ENCODE peak calls at places on chromosomes 4 and X, in four cellular contexts. One of them, this sample, is unnamed.

GRCh38 chr4:156677136-156677535 is 294.5 kb downstream of the PDGFC start:
- DNase-seq in adrenal gland: no peak
- DNase-seq in esophagus squamous epithelium: no peak
- DNase-seq in choroid plexus epithelial cell: peak; percentile 71
- DNase-seq in this sample: peak; percentile 75

GRCh38 chr4:61753739-61754138 is 553.6 kb downstream of the ADGRL3 start:
- DNase-seq in adrenal gland: no peak
- DNase-seq in esophagus squamous epithelium: no peak
- DNase-seq in choroid plexus epithelial cell: no peak
- DNase-seq in this sample: no peak

GRCh38 chrX:129905787-129906580 is at the start of gene UTP14A:
- DNase-seq in choroid plexus epithelial cell: peak; percentile 91
- DNase-seq in adrenal gland: peak; percentile 79
- DNase-seq in esophagus squamous epithelium: peak; percentile 60
- DNase-seq in this sample: peak; percentile 87

GRCh38 chrX:131747173-131747572 is 203.3 kb downstream of the OR13H1 start:
- DNase-seq in choroid plexus epithelial cell: no peak
- DNase-seq in adrenal gland: peak; percentile 85
- DNase-seq in esophagus squamous epithelium: no peak
- DNase-seq in this sample: no peak

GRCh38 chr4:91497892-91498291 is 805.9 kb upstream of the GRID2 start:
- DNase-seq in choroid plexus epithelial cell: no peak
- DNase-seq in esophagus squamous epithelium: no peak
- DNase-seq in adrenal gland: no peak
- DNase-seq in this sample: no peak

GRCh38 chr4:2734618-2735017 is 21.5 kb downstream of the TNIP2 start:
- DNase-seq in esophagus squamous epithelium: no peak
- DNase-seq in choroid plexus epithelial cell: no peak
- DNase-seq in adrenal gland: no peak
- DNase-seq in this sample: no peak

GRCh38 chr4:89712141-89712540 is 124.8 kb downstream of the SNCA start:
- DNase-seq in adrenal gland: no peak
- DNase-seq in esophagus squamous epithelium: no peak
- DNase-seq in choroid plexus epithelial cell: peak; percentile 54
- DNase-seq in this sample: peak; percentile 49

GRCh38 chr4:57342406-57342805 is 232.2 kb upstream of the IGFBP7 start:
- DNase-seq in choroid plexus epithelial cell: peak; percentile 13
- DNase-seq in adrenal gland: no peak
- DNase-seq in esophagus squamous epithelium: no peak
- DNase-seq in this sample: peak; percentile 13

GRCh38 chrX:24838624-24839023 is 144.9 kb downstream of the POLA1 start:
- DNase-seq in esophagus squamous epithelium: no peak
- DNase-seq in choroid plexus epithelial cell: peak; percentile 62
- DNase-seq in adrenal gland: peak; percentile 22
- DNase-seq in this sample: peak; percentile 31

GRCh38 chrX:131763674-131764073 is 219.8 kb downstream of the OR13H1 start:
- DNase-seq in adrenal gland: peak; percentile 85
- DNase-seq in esophagus squamous epithelium: peak; percentile 37
- DNase-seq in choroid plexus epithelial cell: no peak
- DNase-seq in this sample: peak; percentile 17

GRCh38 chrX:116961872-116962582 is 499.3 kb upstream of the CT83 start:
- DNase-seq in esophagus squamous epithelium: no peak
- DNase-seq in adrenal gland: no peak
- DNase-seq in choroid plexus epithelial cell: no peak
- DNase-seq in this sample: peak; percentile 31

GRCh38 chr4:147633113-147633512 is 15.9 kb downstream of the TMEM184C start:
- DNase-seq in adrenal gland: no peak
- DNase-seq in choroid plexus epithelial cell: peak; percentile 76
- DNase-seq in esophagus squamous epithelium: no peak
- DNase-seq in this sample: peak; percentile 34

GRCh38 chrX:132331532-132331931 is 112.3 kb upstream of the RAP2C start:
- DNase-seq in esophagus squamous epithelium: no peak
- DNase-seq in adrenal gland: no peak
- DNase-seq in choroid plexus epithelial cell: no peak
- DNase-seq in this sample: no peak

GRCh38 chrX:1165535-1166196 is 46.8 kb downstream of the CRLF2 start:
- DNase-seq in choroid plexus epithelial cell: peak; percentile 5
- DNase-seq in adrenal gland: no peak
- DNase-seq in esophagus squamous epithelium: no peak
- DNase-seq in this sample: peak; percentile 0

GRCh38 chrX:123909498-123909897 is 49.6 kb downstream of the XIAP start:
- DNase-seq in adrenal gland: no peak
- DNase-seq in choroid plexus epithelial cell: peak; percentile 51
- DNase-seq in esophagus squamous epithelium: no peak
- DNase-seq in this sample: peak; percentile 33

GRCh38 chr4:180770265-180770664 is 1472.9 kb upstream of the TENM3 start:
- DNase-seq in adrenal gland: no peak
- DNase-seq in choroid plexus epithelial cell: no peak
- DNase-seq in esophagus squamous epithelium: no peak
- DNase-seq in this sample: no peak

GRCh38 chr4:162838671-162839070 is 328.0 kb downstream of the NAF1 start:
- DNase-seq in esophagus squamous epithelium: no peak
- DNase-seq in adrenal gland: no peak
- DNase-seq in choroid plexus epithelial cell: no peak
- DNase-seq in this sample: no peak

GRCh38 chr4:6157926-6158325 is 42.4 kb downstream of the JAKMIP1 start:
- DNase-seq in choroid plexus epithelial cell: no peak
- DNase-seq in esophagus squamous epithelium: no peak
- DNase-seq in adrenal gland: no peak
- DNase-seq in this sample: no peak

GRCh38 chr4:120801171-120801758 is 121.3 kb downstream of the PRDM5 start:
- DNase-seq in choroid plexus epithelial cell: peak; percentile 29
- DNase-seq in adrenal gland: peak; percentile 75
- DNase-seq in esophagus squamous epithelium: no peak
- DNase-seq in this sample: peak; percentile 70

GRCh38 chr4:93654276-93654675 is 174.3 kb upstream of the ATOH1 start:
- DNase-seq in choroid plexus epithelial cell: no peak
- DNase-seq in esophagus squamous epithelium: no peak
- DNase-seq in adrenal gland: no peak
- DNase-seq in this sample: no peak

GRCh38 chr4:31089815-31090214 is 369.6 kb downstream of the PCDH7 start:
- DNase-seq in esophagus squamous epithelium: no peak
- DNase-seq in choroid plexus epithelial cell: peak; percentile 92
- DNase-seq in adrenal gland: no peak
- DNase-seq in this sample: no peak

GRCh38 chr4:82618321-82618720 is 56.5 kb upstream of the TMEM150C start:
- DNase-seq in choroid plexus epithelial cell: no peak
- DNase-seq in esophagus squamous epithelium: no peak
- DNase-seq in adrenal gland: no peak
- DNase-seq in this sample: peak; percentile 64

GRCh38 chrX:139691843-139692505 is 16.0 kb downstream of the MCF2 start:
- DNase-seq in esophagus squamous epithelium: no peak
- DNase-seq in adrenal gland: no peak
- DNase-seq in choroid plexus epithelial cell: no peak
- DNase-seq in this sample: no peak

GRCh38 chr4:105415281-105415744 is 58.5 kb downstream of the PPA2 start:
- DNase-seq in choroid plexus epithelial cell: no peak
- DNase-seq in esophagus squamous epithelium: no peak
- DNase-seq in adrenal gland: no peak
- DNase-seq in this sample: no peak

GRCh38 chr4:89939464-89939863 is 44.8 kb downstream of the MMRN1 start:
- DNase-seq in esophagus squamous epithelium: no peak
- DNase-seq in adrenal gland: no peak
- DNase-seq in choroid plexus epithelial cell: no peak
- DNase-seq in this sample: no peak

DNA sequence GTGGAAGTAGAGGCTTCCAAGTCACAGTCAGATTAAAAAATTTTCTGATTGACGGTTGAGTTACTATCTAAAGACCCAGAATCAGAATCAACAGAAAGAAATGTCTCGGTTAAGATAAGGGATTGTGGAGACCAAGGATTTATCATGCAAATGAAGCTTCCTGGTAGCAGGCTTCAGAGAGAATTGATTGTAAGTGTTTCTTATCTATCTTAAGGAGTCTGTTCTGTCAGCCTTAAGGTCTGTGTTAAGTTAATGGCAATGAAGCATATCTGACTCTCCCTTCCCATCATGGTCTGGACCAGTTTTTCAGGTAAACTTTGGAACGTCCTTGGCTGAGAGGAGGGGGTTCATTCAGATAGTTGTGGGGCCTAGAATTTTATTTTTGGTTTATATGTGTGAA is 780.2 kb downstream of the FAM133A start:
- DNase-seq in esophagus squamous epithelium: no peak
- DNase-seq in adrenal gland: no peak
- DNase-seq in choroid plexus epithelial cell: no peak
- DNase-seq in this sample: no peak
- H3K4me3 ChIP-seq in esophagus squamous epithelium: no peak overlapping the region
- H3K4me3 ChIP-seq in adrenal gland: no peak overlapping the region
- H3K4me3 ChIP-seq in choroid plexus epithelial cell: no peak overlapping the region
- H3K4me3 ChIP-seq in this sample: no peak overlapping the region

DNA sequence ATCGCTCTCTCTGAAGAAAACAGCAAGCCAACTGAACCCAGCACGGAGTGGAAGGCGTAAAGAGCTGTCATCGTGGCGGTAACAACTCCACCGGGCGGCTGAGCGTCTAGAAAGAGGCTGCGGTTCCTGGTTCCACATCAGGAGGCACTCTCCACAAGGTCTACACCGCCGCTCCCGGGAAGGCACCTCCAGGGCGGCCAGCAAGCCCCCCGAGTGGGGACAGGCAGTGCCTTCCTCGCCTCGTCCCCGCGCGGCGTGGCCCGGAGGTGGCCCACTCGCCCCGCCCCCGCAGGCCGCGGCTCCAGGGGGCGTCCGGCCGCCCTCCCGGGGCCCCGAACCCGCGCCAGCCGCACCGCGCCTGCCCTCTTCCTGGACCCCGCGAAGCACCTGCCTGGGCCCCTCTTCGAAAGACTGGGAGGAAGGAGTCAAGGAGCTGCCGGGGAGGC is 747 bp downstream of the KLHL8 start:
- DNase-seq in choroid plexus epithelial cell: peak; percentile 72
- DNase-seq in esophagus squamous epithelium: peak; percentile 6
- DNase-seq in adrenal gland: peak; percentile 58
- DNase-seq in this sample: peak; percentile 35
- TF ChIP-seq CTCF in choroid plexus epithelial cell: peak; percentile 43
- TF ChIP-seq CTCF in esophagus squamous epithelium: no peak
- TF ChIP-seq CTCF in adrenal gland: peak; percentile 10
- TF ChIP-seq CTCF in this sample: peak; percentile 34

GRCh38 chr4:176321589-176321988 is 1.8 kb downstream of the SPCS3 start:
- DNase-seq in esophagus squamous epithelium: no peak
- DNase-seq in choroid plexus epithelial cell: no peak
- DNase-seq in adrenal gland: no peak
- DNase-seq in this sample: no peak
- H3K4me3 ChIP-seq in esophagus squamous epithelium: peak overlapping the region; percentile 93
- H3K4me3 ChIP-seq in choroid plexus epithelial cell: peak overlapping the region; percentile 94
- H3K4me3 ChIP-seq in adrenal gland: peak overlapping the region; percentile 88
- H3K4me3 ChIP-seq in this sample: peak overlapping the region; percentile 86

GRCh38 chr4:7516773-7517144 is 82.0 kb upstream of the PSAPL1 start:
- DNase-seq in adrenal gland: no peak
- DNase-seq in esophagus squamous epithelium: no peak
- DNase-seq in choroid plexus epithelial cell: no peak
- DNase-seq in this sample: no peak

GRCh38 chr4:7514789-7515188 is 80.1 kb upstream of the PSAPL1 start:
- DNase-seq in esophagus squamous epithelium: no peak
- DNase-seq in adrenal gland: no peak
- DNase-seq in choroid plexus epithelial cell: no peak
- DNase-seq in this sample: no peak

GRCh38 chr4:7514281-7514680 is 79.6 kb upstream of the PSAPL1 start:
- DNase-seq in adrenal gland: no peak
- DNase-seq in choroid plexus epithelial cell: no peak
- DNase-seq in esophagus squamous epithelium: no peak
- DNase-seq in this sample: no peak

GRCh38 chr4:7515390-7515902 is 80.7 kb upstream of the PSAPL1 start:
- DNase-seq in choroid plexus epithelial cell: peak; percentile 10
- DNase-seq in adrenal gland: no peak
- DNase-seq in esophagus squamous epithelium: no peak
- DNase-seq in this sample: peak; percentile 46

GRCh38 chr4:7516116-7516772 is 81.5 kb upstream of the PSAPL1 start:
- DNase-seq in adrenal gland: no peak
- DNase-seq in esophagus squamous epithelium: no peak
- DNase-seq in choroid plexus epithelial cell: no peak
- DNase-seq in this sample: no peak
- TF ChIP-seq CTCF in adrenal gland: no peak
- TF ChIP-seq CTCF in esophagus squamous epithelium: no peak
- TF ChIP-seq CTCF in choroid plexus epithelial cell: no peak
- TF ChIP-seq CTCF in this sample: no peak

DNA sequence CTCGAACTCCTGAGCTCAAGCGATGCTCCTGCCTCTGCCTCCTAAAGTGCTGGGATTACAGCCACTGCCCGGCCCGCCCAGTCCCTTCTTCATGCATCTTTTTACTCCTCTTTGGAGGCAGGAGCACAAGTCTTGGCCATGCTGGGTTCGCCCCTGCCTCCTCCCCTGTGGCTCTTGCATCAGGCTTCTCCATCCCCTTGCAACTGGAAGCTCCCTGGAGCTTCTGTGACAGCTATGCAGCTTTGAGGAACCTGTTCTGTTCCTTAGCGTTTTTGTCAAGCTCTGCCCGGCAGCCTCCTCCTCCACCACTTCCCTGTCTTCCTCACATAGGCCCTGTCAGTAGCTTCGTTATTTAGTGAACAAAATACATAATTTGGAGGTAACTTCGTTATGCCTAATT is 73.9 kb downstream of the PSAPL1 start:
- DNase-seq in esophagus squamous epithelium: no peak
- DNase-seq in adrenal gland: no peak
- DNase-seq in choroid plexus epithelial cell: no peak
- DNase-seq in this sample: no peak
- H3K4me3 ChIP-seq in esophagus squamous epithelium: no peak overlapping the region
- H3K4me3 ChIP-seq in adrenal gland: no peak overlapping the region
- H3K4me3 ChIP-seq in choroid plexus epithelial cell: no peak overlapping the region
- H3K4me3 ChIP-seq in this sample: no peak overlapping the region

DNA sequence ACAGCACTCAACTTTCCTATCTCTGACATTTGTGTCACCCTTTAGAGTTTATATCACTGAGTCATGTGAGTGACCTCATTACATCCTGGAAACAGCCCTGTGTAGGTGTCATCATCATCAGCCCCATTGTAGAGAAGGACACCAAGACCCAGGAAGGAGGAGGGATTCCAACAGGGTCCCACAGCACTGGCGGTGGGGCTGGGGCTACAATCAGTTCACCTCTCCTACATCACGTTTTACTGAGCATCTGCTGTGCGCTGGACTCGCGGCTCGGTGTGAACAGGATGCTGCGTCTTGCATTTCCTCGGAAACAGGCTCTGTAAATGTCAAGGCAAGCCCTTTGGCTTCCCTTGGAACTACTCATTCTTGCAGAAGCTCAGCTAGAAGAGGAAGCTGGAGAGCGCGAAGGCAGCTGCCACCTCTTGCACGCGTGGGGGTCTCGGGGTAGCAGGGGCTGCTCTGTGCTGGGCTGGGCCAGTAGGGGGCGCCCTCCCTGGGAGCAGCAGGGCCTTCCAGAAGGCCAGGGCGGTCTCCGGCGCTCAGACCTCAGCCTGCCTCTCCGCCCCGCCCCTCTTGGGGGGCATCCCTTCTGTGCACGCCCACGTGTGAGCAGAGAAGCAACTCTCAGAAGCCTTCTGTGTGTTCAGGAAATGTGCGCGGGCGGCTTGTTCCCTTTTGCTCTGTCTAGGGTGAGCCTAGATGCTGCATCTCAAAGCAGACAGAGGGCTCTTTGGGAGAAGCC is 29.0 kb downstream of the REELD1 start:
- DNase-seq in choroid plexus epithelial cell: no peak
- DNase-seq in adrenal gland: peak; percentile 28
- DNase-seq in esophagus squamous epithelium: no peak
- DNase-seq in this sample: no peak
- TF ChIP-seq CTCF in choroid plexus epithelial cell: peak; percentile 46
- TF ChIP-seq CTCF in adrenal gland: no peak
- TF ChIP-seq CTCF in esophagus squamous epithelium: no peak
- TF ChIP-seq CTCF in this sample: peak; percentile 21